ENCODE peak calls at places on chromosome 1, in five cellular contexts. N, E, G, U and Z are unnamed samples.

GRCh38 chr1:14369526-14370213 is 228.8 kb upstream of the KAZN start:
- DNase-seq in N (peak; percentile 6), E (no peak), G (no peak), U (no peak), Z (no peak)

GRCh38 chr1:43992232-43992995 is 1.0 kb downstream of the CCDC24 start:
- DNase-seq in N (no peak), E (no peak), G (no peak), U (no peak), Z (no peak)

GRCh38 chr1:228217551-228218344 is 9.9 kb downstream of the OBSCN start:
- DNase-seq in N (no peak), E (no peak), G (no peak), U (no peak), Z (no peak)

GRCh38 chr1:190619724-190620123 is 142.1 kb upstream of the BRINP3 start:
- DNase-seq in N (no peak), E (no peak), G (no peak), U (no peak), Z (no peak)

GRCh38 chr1:222911866-222912265 is 97.0 kb downstream of the DISP1 start:
- DNase-seq in N (peak; percentile 60), E (no peak), G (no peak), U (no peak), Z (no peak)

GRCh38 chr1:110254604-110255003 is 44.5 kb downstream of the KCNC4 start:
- DNase-seq in N (no peak), E (no peak), G (no peak), U (no peak), Z (no peak)

GRCh38 chr1:21963477-21964217 is 13.2 kb upstream of the CELA3B start:
- DNase-seq in N (peak; percentile 68), E (peak; percentile 73), G (peak; percentile 89), U (peak; percentile 57), Z (peak; percentile 83)

GRCh38 chr1:224333309-224333926 is 3.4 kb upstream of the NVL start:
- DNase-seq in N (peak; percentile 72), E (no peak), G (no peak), U (peak; percentile 30), Z (no peak)

GRCh38 chr1:245370905-245371581 is 216.3 kb downstream of the KIF26B start:
- DNase-seq in N (no peak), E (no peak), G (no peak), U (peak; percentile 95), Z (no peak)

GRCh38 chr1:222892137-222892763 is 77.4 kb downstream of the DISP1 start:
- DNase-seq in N (peak; percentile 74), E (no peak), G (no peak), U (no peak), Z (no peak)

GRCh38 chr1:41482001-41482765 is 2.3 kb downstream of the EDN2 start:
- DNase-seq in N (no peak), E (no peak), G (no peak), U (no peak), Z (no peak)

GRCh38 chr1:94092210-94092613 is 28.7 kb downstream of the ABCA4 start:
- DNase-seq in N (no peak), E (no peak), G (no peak), U (no peak), Z (no peak)

GRCh38 chr1:175023043-175023921 is at the start of gene MRPS14:
- DNase-seq in N (peak; percentile 98), E (peak; percentile 100), G (peak; percentile 99), U (peak; percentile 99), Z (peak; percentile 99)

GRCh38 chr1:185776521-185776920 is 42.3 kb downstream of the HMCN1 start:
- DNase-seq in N (no peak), E (no peak), G (no peak), U (no peak), Z (no peak)

GRCh38 chr1:168987330-168987729 is 119.2 kb upstream of the ATP1B1 start:
- DNase-seq in N (no peak), E (no peak), G (no peak), U (no peak), Z (no peak)

GRCh38 chr1:87402192-87403046 is 73.7 kb downstream of the LMO4 start:
- DNase-seq in N (peak; percentile 55), E (no peak), G (no peak), U (no peak), Z (no peak)

GRCh38 chr1:47418122-47418521 is 2.0 kb downstream of the FOXE3 start:
- DNase-seq in N (no peak), E (no peak), G (no peak), U (no peak), Z (no peak)

GRCh38 chr1:31902509-31902857 is 35.7 kb downstream of the PTP4A2 start:
- DNase-seq in N (no peak), E (no peak), G (no peak), U (no peak), Z (no peak)

GRCh38 chr1:179017383-179018326 is 8.0 kb upstream of the FAM20B start:
- DNase-seq in N (peak; percentile 68), E (no peak), G (no peak), U (no peak), Z (no peak)

GRCh38 chr1:210233216-210233494 is 559 bp downstream of the SERTAD4 start:
- DNase-seq in N (peak; percentile 63), E (no peak), G (no peak), U (peak; percentile 48), Z (no peak)

GRCh38 chr1:97337250-97338030 is 583.4 kb downstream of the DPYD start:
- DNase-seq in N (no peak), E (no peak), G (no peak), U (no peak), Z (no peak)

GRCh38 chr1:2859219-2859880 is 57.9 kb upstream of the TTC34 start:
- DNase-seq in N (no peak), E (no peak), G (no peak), U (no peak), Z (no peak)
- H3K9me3 ChIP-seq in N (no peaks in the 10 kb centered on the region), E (peaks cover 51% of the 10 kb centered on the region), G (no peaks in the 10 kb centered on the region), U (no peaks in the 10 kb centered on the region), Z (no peaks in the 10 kb centered on the region)

GRCh38 chr1:79745928-79746327 is 739.4 kb upstream of the ADGRL4 start:
- DNase-seq in N (no peak), E (no peak), G (no peak), U (no peak), Z (no peak)

GRCh38 chr1:79744746-79745145 is 738.2 kb upstream of the ADGRL4 start:
- DNase-seq in N (no peak), E (no peak), G (no peak), U (no peak), Z (no peak)

GRCh38 chr1:79738101-79738500 is 731.6 kb upstream of the ADGRL4 start:
- DNase-seq in N (no peak), E (no peak), G (no peak), U (no peak), Z (no peak)

GRCh38 chr1:79737193-79737592 is 730.7 kb upstream of the ADGRL4 start:
- DNase-seq in N (no peak), E (no peak), G (no peak), U (no peak), Z (no peak)

GRCh38 chr1:79741720-79742421 is 735.3 kb upstream of the ADGRL4 start:
- DNase-seq in N (no peak), E (no peak), G (no peak), U (no peak), Z (no peak)
- H3K9me3 ChIP-seq in N (no peaks in the 10 kb centered on the region), E (no peaks in the 10 kb centered on the region), G (no peaks in the 10 kb centered on the region), U (no peaks in the 10 kb centered on the region), Z (no peaks in the 10 kb centered on the region)

GRCh38 chr1:118981436-118981835 is 6.7 kb downstream of the TBX15 start:
- DNase-seq in N (peak; percentile 54), E (no peak), G (no peak), U (no peak), Z (no peak)

GRCh38 chr1:118983558-118984021 is 4.6 kb downstream of the TBX15 start:
- DNase-seq in N (peak; percentile 92), E (no peak), G (no peak), U (no peak), Z (peak; percentile 41)

GRCh38 chr1:118982816-118983557 is 5.2 kb downstream of the TBX15 start:
- DNase-seq in N (peak; percentile 66), E (no peak), G (no peak), U (no peak), Z (no peak)

GRCh38 chr1:118984086-118984989 is 3.8 kb downstream of the TBX15 start:
- DNase-seq in N (peak; percentile 85), E (no peak), G (no peak), U (no peak), Z (peak; percentile 59)

GRCh38 chr1:118982281-118982680 is 5.9 kb downstream of the TBX15 start:
- DNase-seq in N (peak; percentile 56), E (no peak), G (no peak), U (no peak), Z (no peak)
- H3K9me3 ChIP-seq in N (no peaks in the 10 kb centered on the region), E (no peaks in the 10 kb centered on the region), G (no peaks in the 10 kb centered on the region), U (no peaks in the 10 kb centered on the region), Z (no peaks in the 10 kb centered on the region)

GRCh38 chr1:247935781-247936180 is 11.1 kb downstream of the OR2AJ1 start:
- DNase-seq in N (no peak), E (no peak), G (no peak), U (no peak), Z (no peak)
- H3K9me3 ChIP-seq in N (no peaks in the 10 kb centered on the region), E (no peaks in the 10 kb centered on the region), G (no peaks in the 10 kb centered on the region), U (no peaks in the 10 kb centered on the region), Z (peaks cover 4% of the 10 kb centered on the region)

GRCh38 chr1:4084896-4085295 is 184.8 kb upstream of the C1orf174 start:
- DNase-seq in N (no peak), E (no peak), G (peak; percentile 28), U (no peak), Z (peak; percentile 20)

GRCh38 chr1:4088676-4089075 is 188.6 kb upstream of the C1orf174 start:
- DNase-seq in N (no peak), E (no peak), G (peak; percentile 38), U (no peak), Z (no peak)

GRCh38 chr1:4086085-4086850 is 186.2 kb upstream of the C1orf174 start:
- DNase-seq in N (no peak), E (no peak), G (peak; percentile 38), U (no peak), Z (peak; percentile 25)

GRCh38 chr1:4087530-4088420 is 187.7 kb upstream of the C1orf174 start:
- DNase-seq in N (no peak), E (no peak), G (peak; percentile 38), U (no peak), Z (peak; percentile 25)

GRCh38 chr1:4086921-4087320 is 186.8 kb upstream of the C1orf174 start:
- DNase-seq in N (no peak), E (no peak), G (no peak), U (no peak), Z (peak; percentile 34)
- H3K9me3 ChIP-seq in N (no peaks in the 10 kb centered on the region), E (peaks cover 30% of the 10 kb centered on the region), G (no peaks in the 10 kb centered on the region), U (no peaks in the 10 kb centered on the region), Z (no peaks in the 10 kb centered on the region)

GRCh38 chr1:83129107-83129506 is 869.8 kb downstream of the TTLL7 start:
- DNase-seq in N (no peak), E (no peak), G (no peak), U (no peak), Z (no peak)
- H3K9me3 ChIP-seq in N (no peaks in the 10 kb centered on the region), E (no peaks in the 10 kb centered on the region), G (no peaks in the 10 kb centered on the region), U (no peaks in the 10 kb centered on the region), Z (no peaks in the 10 kb centered on the region)

GRCh38 chr1:225760531-225760930 is 17.1 kb upstream of the SRP9 start:
- DNase-seq in N (no peak), E (no peak), G (no peak), U (no peak), Z (no peak)

GRCh38 chr1:225754940-225755635 is 22.5 kb upstream of the SRP9 start:
- DNase-seq in N (peak; percentile 95), E (no peak), G (no peak), U (no peak), Z (peak; percentile 42)

GRCh38 chr1:225762002-225762441 is 15.6 kb upstream of the SRP9 start:
- DNase-seq in N (peak; percentile 50), E (no peak), G (peak; percentile 55), U (peak; percentile 26), Z (peak; percentile 45)

GRCh38 chr1:225755668-225756294 is 21.8 kb upstream of the SRP9 start:
- DNase-seq in N (no peak), E (no peak), G (no peak), U (no peak), Z (peak; percentile 54)

GRCh38 chr1:225757927-225758460 is 19.6 kb upstream of the SRP9 start:
- DNase-seq in N (no peak), E (no peak), G (no peak), U (no peak), Z (peak; percentile 37)
- H3K9me3 ChIP-seq in N (no peaks in the 10 kb centered on the region), E (no peaks in the 10 kb centered on the region), G (no peaks in the 10 kb centered on the region), U (no peaks in the 10 kb centered on the region), Z (no peaks in the 10 kb centered on the region)